ENCODE peak calls at places on chromosome 16, in ten cellular contexts. One of them, this sample, is unnamed.
A peak's percentile ranks its signal among the peaks of the same experiment; 100 is the strongest.

GRCh38 chr16:80938928-80939260 is 67.8 kb downstream of the CMC2 start:
- DNase-seq in neural progenitor cell: peak; percentile 13
- DNase-seq in H7: no peak
- DNase-seq in OCI-LY7: no peak
- DNase-seq in tibial nerve: no peak
- DNase-seq in fibroblast of mammary gland: no peak
- DNase-seq in RWPE2: no peak
- DNase-seq in testis: no peak
- DNase-seq in PC-3: no peak
- DNase-seq in mucosa of descending colon: no peak
- DNase-seq in this sample: no peak

GRCh38 chr16:89168381-89169189 is 3.0 kb upstream of the CDH15 start:
- DNase-seq in neural progenitor cell: no peak
- DNase-seq in H7: no peak
- DNase-seq in OCI-LY7: peak; percentile 49
- DNase-seq in tibial nerve: no peak
- DNase-seq in fibroblast of mammary gland: no peak
- DNase-seq in RWPE2: no peak
- DNase-seq in testis: no peak
- DNase-seq in PC-3: no peak
- DNase-seq in mucosa of descending colon: no peak
- DNase-seq in this sample: no peak

GRCh38 chr16:55323637-55324490 is at the start of gene IRX6:
- DNase-seq in neural progenitor cell: peak; percentile 84
- DNase-seq in H7: peak; percentile 91
- DNase-seq in OCI-LY7: no peak
- DNase-seq in tibial nerve: no peak
- DNase-seq in fibroblast of mammary gland: peak; percentile 12
- DNase-seq in RWPE2: no peak
- DNase-seq in testis: peak; percentile 89
- DNase-seq in PC-3: no peak
- DNase-seq in mucosa of descending colon: peak; percentile 45
- DNase-seq in this sample: no peak

GRCh38 chr16:20897253-20897896 is 2.8 kb downstream of the DCUN1D3 start:
- DNase-seq in neural progenitor cell: no peak
- DNase-seq in H7: no peak
- DNase-seq in OCI-LY7: no peak
- DNase-seq in tibial nerve: no peak
- DNase-seq in fibroblast of mammary gland: peak; percentile 80
- DNase-seq in RWPE2: no peak
- DNase-seq in testis: no peak
- DNase-seq in PC-3: peak; percentile 20
- DNase-seq in mucosa of descending colon: no peak
- DNase-seq in this sample: no peak

GRCh38 chr16:69338557-69339288 is 641 bp downstream of the COG8 start:
- DNase-seq in neural progenitor cell: no peak
- DNase-seq in H7: no peak
- DNase-seq in OCI-LY7: no peak
- DNase-seq in tibial nerve: no peak
- DNase-seq in fibroblast of mammary gland: no peak
- DNase-seq in RWPE2: no peak
- DNase-seq in testis: no peak
- DNase-seq in PC-3: no peak
- DNase-seq in mucosa of descending colon: no peak
- DNase-seq in this sample: no peak

GRCh38 chr16:74019608-74020007 is 277.0 kb upstream of the PSMD7 start:
- DNase-seq in neural progenitor cell: no peak
- DNase-seq in H7: peak; percentile 51
- DNase-seq in OCI-LY7: no peak
- DNase-seq in tibial nerve: no peak
- DNase-seq in fibroblast of mammary gland: no peak
- DNase-seq in RWPE2: no peak
- DNase-seq in testis: no peak
- DNase-seq in PC-3: no peak
- DNase-seq in mucosa of descending colon: no peak
- DNase-seq in this sample: no peak

GRCh38 chr16:67649494-67649931 is 4.6 kb downstream of the CARMIL2 start:
- DNase-seq in neural progenitor cell: peak; percentile 80
- DNase-seq in H7: peak; percentile 99
- DNase-seq in OCI-LY7: no peak
- DNase-seq in tibial nerve: no peak
- DNase-seq in fibroblast of mammary gland: no peak
- DNase-seq in RWPE2: no peak
- DNase-seq in testis: no peak
- DNase-seq in PC-3: no peak
- DNase-seq in mucosa of descending colon: peak; percentile 57
- DNase-seq in this sample: no peak

GRCh38 chr16:54443352-54443751 is 156.8 kb upstream of the IRX3 start:
- DNase-seq in neural progenitor cell: no peak
- DNase-seq in H7: no peak
- DNase-seq in OCI-LY7: no peak
- DNase-seq in tibial nerve: no peak
- DNase-seq in fibroblast of mammary gland: peak; percentile 39
- DNase-seq in RWPE2: no peak
- DNase-seq in testis: no peak
- DNase-seq in PC-3: no peak
- DNase-seq in mucosa of descending colon: no peak
- DNase-seq in this sample: no peak

GRCh38 chr16:11319529-11320146 is 25.6 kb upstream of the RMI2 start:
- DNase-seq in neural progenitor cell: no peak
- DNase-seq in H7: no peak
- DNase-seq in OCI-LY7: peak; percentile 57
- DNase-seq in tibial nerve: no peak
- DNase-seq in fibroblast of mammary gland: no peak
- DNase-seq in RWPE2: no peak
- DNase-seq in testis: no peak
- DNase-seq in PC-3: peak; percentile 26
- DNase-seq in mucosa of descending colon: no peak
- DNase-seq in this sample: no peak

GRCh38 chr16:13883881-13884280 is 36.1 kb upstream of the ERCC4 start:
- DNase-seq in neural progenitor cell: no peak
- DNase-seq in H7: no peak
- DNase-seq in OCI-LY7: no peak
- DNase-seq in tibial nerve: no peak
- DNase-seq in fibroblast of mammary gland: no peak
- DNase-seq in RWPE2: no peak
- DNase-seq in testis: no peak
- DNase-seq in PC-3: no peak
- DNase-seq in mucosa of descending colon: no peak
- DNase-seq in this sample: no peak

GRCh38 chr16:25212636-25213035 is 4.1 kb upstream of the AQP8 start:
- DNase-seq in neural progenitor cell: no peak
- DNase-seq in H7: no peak
- DNase-seq in OCI-LY7: no peak
- DNase-seq in tibial nerve: no peak
- DNase-seq in fibroblast of mammary gland: no peak
- DNase-seq in RWPE2: no peak
- DNase-seq in testis: no peak
- DNase-seq in PC-3: no peak
- DNase-seq in mucosa of descending colon: no peak
- DNase-seq in this sample: no peak

GRCh38 chr16:53704445-53704813 is 473 bp downstream of the FTO start:
- DNase-seq in neural progenitor cell: peak; percentile 6
- DNase-seq in H7: no peak
- DNase-seq in OCI-LY7: no peak
- DNase-seq in tibial nerve: no peak
- DNase-seq in fibroblast of mammary gland: no peak
- DNase-seq in RWPE2: no peak
- DNase-seq in testis: no peak
- DNase-seq in PC-3: no peak
- DNase-seq in mucosa of descending colon: no peak
- DNase-seq in this sample: no peak

DNA sequence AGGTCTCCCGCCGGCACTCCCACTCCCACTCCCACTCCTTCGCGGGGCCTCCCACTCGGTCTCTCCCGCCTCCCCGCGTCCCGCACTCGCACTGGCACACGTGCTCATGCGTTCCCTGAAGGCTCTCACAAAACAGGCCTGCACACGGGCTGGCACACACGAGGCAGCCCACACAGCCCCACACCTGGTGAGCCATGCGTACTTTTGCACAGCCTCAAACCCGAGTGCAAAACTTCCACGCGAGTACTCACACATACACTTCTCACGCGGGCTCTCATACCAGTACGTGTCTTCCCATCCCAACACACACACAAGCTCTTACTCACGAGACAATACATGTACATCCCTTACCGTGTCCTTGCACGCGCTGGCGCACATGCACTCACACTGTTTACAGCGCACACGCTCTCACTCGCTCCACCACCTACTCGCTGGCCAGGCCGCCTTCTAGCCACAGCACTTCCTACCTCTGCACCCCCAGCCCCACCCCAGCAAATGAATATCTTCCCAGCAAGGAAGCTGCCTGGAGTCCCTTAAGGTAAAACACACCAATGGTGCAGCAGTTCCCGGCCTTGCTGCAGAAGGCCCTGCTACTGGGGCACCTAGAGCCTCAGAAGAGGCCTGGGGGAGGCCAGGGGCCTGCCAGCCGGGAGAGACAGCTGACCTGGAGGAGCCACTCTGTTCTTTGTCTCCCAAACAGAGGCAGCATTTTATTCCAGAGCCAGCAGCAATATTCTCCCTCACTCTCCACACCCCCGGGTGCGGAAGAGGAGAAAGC is 533 bp upstream of the KIFC3 start:
- DNase-seq in neural progenitor cell: peak; percentile 46
- DNase-seq in H7: peak; percentile 73
- DNase-seq in OCI-LY7: no peak
- DNase-seq in tibial nerve: no peak
- DNase-seq in fibroblast of mammary gland: peak; percentile 16
- DNase-seq in RWPE2: no peak
- DNase-seq in testis: peak; percentile 82
- DNase-seq in PC-3: no peak
- DNase-seq in mucosa of descending colon: peak; percentile 57
- DNase-seq in this sample: no peak
- H3K4me3 ChIP-seq in neural progenitor cell: peak overlapping the region; percentile 71
- H3K4me3 ChIP-seq in H7: peak overlapping the region; percentile 64
- H3K4me3 ChIP-seq in OCI-LY7: no peak overlapping the region
- H3K4me3 ChIP-seq in tibial nerve: peak overlapping the region; percentile 82
- H3K4me3 ChIP-seq in fibroblast of mammary gland: peak overlapping the region; percentile 35
- H3K4me3 ChIP-seq in RWPE2: peak overlapping the region; percentile 79
- H3K4me3 ChIP-seq in testis: peak overlapping the region; percentile 44
- H3K4me3 ChIP-seq in PC-3: peak overlapping the region; percentile 50
- H3K4me3 ChIP-seq in mucosa of descending colon: no peak overlapping the region
- H3K4me3 ChIP-seq in this sample: peak overlapping the region; percentile 47

GRCh38 chr16:681746-682427 is 1.7 kb downstream of the STUB1 start:
- DNase-seq in neural progenitor cell: no peak
- DNase-seq in H7: no peak
- DNase-seq in OCI-LY7: no peak
- DNase-seq in tibial nerve: no peak
- DNase-seq in fibroblast of mammary gland: peak; percentile 66
- DNase-seq in RWPE2: no peak
- DNase-seq in testis: no peak
- DNase-seq in PC-3: peak; percentile 41
- DNase-seq in mucosa of descending colon: no peak
- DNase-seq in this sample: peak; percentile 58
- H3K4me3 ChIP-seq in neural progenitor cell: peak overlapping the region; percentile 94
- H3K4me3 ChIP-seq in H7: no peak overlapping the region
- H3K4me3 ChIP-seq in OCI-LY7: peak overlapping the region; percentile 82
- H3K4me3 ChIP-seq in tibial nerve: no peak overlapping the region
- H3K4me3 ChIP-seq in fibroblast of mammary gland: peak overlapping the region; percentile 77
- H3K4me3 ChIP-seq in RWPE2: peak overlapping the region; percentile 91
- H3K4me3 ChIP-seq in testis: no peak overlapping the region
- H3K4me3 ChIP-seq in PC-3: peak overlapping the region; percentile 78
- H3K4me3 ChIP-seq in mucosa of descending colon: no peak overlapping the region
- H3K4me3 ChIP-seq in this sample: no peak overlapping the region

GRCh38 chr16:57479043-57479421 is 7.3 kb downstream of the DOK4 start:
- DNase-seq in neural progenitor cell: no peak
- DNase-seq in H7: no peak
- DNase-seq in OCI-LY7: no peak
- DNase-seq in tibial nerve: no peak
- DNase-seq in fibroblast of mammary gland: no peak
- DNase-seq in RWPE2: no peak
- DNase-seq in testis: no peak
- DNase-seq in PC-3: no peak
- DNase-seq in mucosa of descending colon: peak; percentile 56
- DNase-seq in this sample: peak; percentile 47
- H3K4me3 ChIP-seq in neural progenitor cell: peak overlapping the region; percentile 41
- H3K4me3 ChIP-seq in H7: peak overlapping the region; percentile 55
- H3K4me3 ChIP-seq in OCI-LY7: no peak overlapping the region
- H3K4me3 ChIP-seq in tibial nerve: peak overlapping the region; percentile 58
- H3K4me3 ChIP-seq in fibroblast of mammary gland: peak overlapping the region; percentile 62
- H3K4me3 ChIP-seq in RWPE2: no peak overlapping the region
- H3K4me3 ChIP-seq in testis: peak overlapping the region; percentile 43
- H3K4me3 ChIP-seq in PC-3: no peak overlapping the region
- H3K4me3 ChIP-seq in mucosa of descending colon: no peak overlapping the region
- H3K4me3 ChIP-seq in this sample: peak overlapping the region; percentile 20

GRCh38 chr16:84725481-84726078 is 25.8 kb downstream of the USP10 start:
- DNase-seq in neural progenitor cell: no peak
- DNase-seq in H7: no peak
- DNase-seq in OCI-LY7: no peak
- DNase-seq in tibial nerve: no peak
- DNase-seq in fibroblast of mammary gland: no peak
- DNase-seq in RWPE2: no peak
- DNase-seq in testis: no peak
- DNase-seq in PC-3: no peak
- DNase-seq in mucosa of descending colon: no peak
- DNase-seq in this sample: no peak

GRCh38 chr16:84728853-84729424 is 29.1 kb downstream of the USP10 start:
- DNase-seq in neural progenitor cell: no peak
- DNase-seq in H7: no peak
- DNase-seq in OCI-LY7: no peak
- DNase-seq in tibial nerve: no peak
- DNase-seq in fibroblast of mammary gland: no peak
- DNase-seq in RWPE2: no peak
- DNase-seq in testis: no peak
- DNase-seq in PC-3: no peak
- DNase-seq in mucosa of descending colon: no peak
- DNase-seq in this sample: no peak

GRCh38 chr16:84726670-84727467 is 27.1 kb downstream of the USP10 start:
- DNase-seq in neural progenitor cell: no peak
- DNase-seq in H7: no peak
- DNase-seq in OCI-LY7: peak; percentile 54
- DNase-seq in tibial nerve: no peak
- DNase-seq in fibroblast of mammary gland: no peak
- DNase-seq in RWPE2: no peak
- DNase-seq in testis: no peak
- DNase-seq in PC-3: no peak
- DNase-seq in mucosa of descending colon: no peak
- DNase-seq in this sample: no peak

GRCh38 chr16:84724619-84725307 is 25.0 kb downstream of the USP10 start:
- DNase-seq in neural progenitor cell: no peak
- DNase-seq in H7: no peak
- DNase-seq in OCI-LY7: peak; percentile 53
- DNase-seq in tibial nerve: no peak
- DNase-seq in fibroblast of mammary gland: peak; percentile 49
- DNase-seq in RWPE2: no peak
- DNase-seq in testis: no peak
- DNase-seq in PC-3: no peak
- DNase-seq in mucosa of descending colon: no peak
- DNase-seq in this sample: no peak

DNA sequence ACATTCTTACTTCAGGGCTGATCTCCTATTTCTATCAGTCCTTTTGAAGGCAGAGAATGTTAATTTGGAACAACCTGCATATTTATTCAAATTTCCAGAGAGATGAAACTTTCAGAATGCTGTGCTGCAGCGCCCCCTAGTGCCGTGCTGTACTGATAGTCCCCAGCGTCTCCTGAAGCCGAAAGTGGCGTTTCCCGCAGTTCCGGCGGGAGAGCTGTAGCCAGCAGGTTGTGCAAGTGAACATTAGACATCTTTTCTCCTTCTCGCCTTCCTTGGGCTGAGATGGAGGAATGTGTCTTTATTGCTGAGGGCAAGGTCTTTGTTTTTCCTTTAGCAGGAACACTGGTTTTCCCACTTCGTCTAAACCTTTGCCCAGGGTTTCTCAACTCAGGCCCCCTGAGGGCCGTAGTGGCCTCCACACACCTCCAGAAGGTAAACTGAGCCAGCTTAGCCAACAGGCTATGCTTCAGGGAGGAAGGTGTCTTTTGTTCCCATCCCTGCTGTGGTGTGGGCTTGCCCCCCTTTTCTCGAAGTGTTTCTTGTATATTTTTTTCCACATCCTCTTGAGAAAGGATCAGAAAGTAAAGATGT is 26.4 kb downstream of the USP10 start:
- DNase-seq in neural progenitor cell: peak; percentile 90
- DNase-seq in H7: peak; percentile 65
- DNase-seq in OCI-LY7: peak; percentile 84
- DNase-seq in tibial nerve: peak; percentile 90
- DNase-seq in fibroblast of mammary gland: peak; percentile 83
- DNase-seq in RWPE2: peak; percentile 84
- DNase-seq in testis: peak; percentile 95
- DNase-seq in PC-3: peak; percentile 81
- DNase-seq in mucosa of descending colon: peak; percentile 92
- DNase-seq in this sample: peak; percentile 89
- H3K4me3 ChIP-seq in neural progenitor cell: no peak overlapping the region
- H3K4me3 ChIP-seq in H7: no peak overlapping the region
- H3K4me3 ChIP-seq in OCI-LY7: peak overlapping the region; percentile 57
- H3K4me3 ChIP-seq in tibial nerve: no peak overlapping the region
- H3K4me3 ChIP-seq in fibroblast of mammary gland: no peak overlapping the region
- H3K4me3 ChIP-seq in RWPE2: no peak overlapping the region
- H3K4me3 ChIP-seq in testis: no peak overlapping the region
- H3K4me3 ChIP-seq in PC-3: peak overlapping the region; percentile 21
- H3K4me3 ChIP-seq in mucosa of descending colon: no peak overlapping the region
- H3K4me3 ChIP-seq in this sample: no peak overlapping the region